ENCODE peak calls at places on chromosomes 13 and 19, in eight cellular contexts. A is activated CD8-positive, alpha-beta T cell treated with anti-CD3 and anti-CD28 coated beads, Interleukin-2, amount 10 ng/mL, durations not matched to agents 7 days and 5 days; U is activated naive CD8-positive, alpha-beta T cell treated with anti-CD3 and anti-CD28 coated beads, Interleukin-2, amount 50 U/mL, for 24 hours; K is NCI-H82; G is H7; M is stimulated activated CD4-positive, alpha-beta T cell treated with anti-CD3 and anti-CD28 coated beads, Interleukin-2, amount 100 ng/mL, for 48 hours; E is bronchial epithelial cell; Y is AG20443. T is an unnamed sample.

GRCh38 chr13:38990693-38991092 is at the start of gene STOML3:
- DNase-seq in Y (no peak), A (no peak), G (no peak), K (no peak), E (no peak), M (no peak), U (no peak), T (no peak)

GRCh38 chr13:23668557-23668956 is 98.3 kb downstream of the TNFRSF19 start:
- DNase-seq in K (no peak), E (no peak), U (no peak), M (no peak), G (no peak), Y (peak), A (no peak), T (no peak)

GRCh38 chr13:32878172-32878571 is 138.1 kb upstream of the KL start:
- DNase-seq in A (no peak), Y (no peak), M (no peak), K (no peak), E (peak), U (no peak), G (no peak), T (no peak)

GRCh38 chr13:30142502-30143211 is 164.7 kb downstream of the KATNAL1 start:
- DNase-seq in G (no peak), E (peak), M (no peak), A (no peak), K (no peak), U (no peak), Y (peak), T (no peak)

GRCh38 chr19:38082256-38083118 is 141.5 kb downstream of the DPF1 start:
- DNase-seq in Y (no peak), M (no peak), K (no peak), U (no peak), A (no peak), E (no peak), G (peak), T (no peak)

GRCh38 chr13:29845440-29846056 is 4.9 kb downstream of the UBL3 start:
- DNase-seq in U (no peak), E (no peak), Y (no peak), K (no peak), A (no peak), M (no peak), G (no peak), T (no peak)

GRCh38 chr13:28494537-28494860 is 429 bp downstream of the FLT1 start:
- DNase-seq in A (no peak), E (no peak), M (no peak), Y (peak), K (no peak), G (peak), U (peak), T (no peak)

GRCh38 chr19:45099465-45100201 is 6.7 kb downstream of the PPP1R37 start:
- DNase-seq in E (peak), K (no peak), U (no peak), G (peak), M (no peak), A (no peak), Y (no peak), T (no peak)

GRCh38 chr19:49490287-49491029 is 3.0 kb downstream of the RPL13A start:
- DNase-seq in M (no peak), U (peak), A (no peak), K (no peak), G (peak), E (no peak), Y (no peak), T (no peak)

GRCh38 chr19:7074705-7075282 is 5.3 kb downstream of the ZNF557 start:
- DNase-seq in G (no peak), A (no peak), Y (no peak), E (no peak), K (no peak), M (no peak), U (no peak), T (no peak)

GRCh38 chr13:98937911-98938381 is 39.9 kb downstream of the DOCK9 start:
- DNase-seq in E (no peak), U (no peak), K (no peak), A (no peak), M (no peak), G (peak), Y (no peak), T (no peak)

GRCh38 chr19:35262101-35262761 is 6.5 kb upstream of the USF2 start:
- DNase-seq in M (no peak), K (peak), Y (peak), E (no peak), A (no peak), U (no peak), G (peak), T (peak)

GRCh38 chr13:37209621-37210020 is 104.2 kb upstream of the CSNK1A1L start:
- DNase-seq in G (no peak), E (no peak), M (no peak), Y (peak), K (no peak), U (no peak), A (no peak), T (no peak)

GRCh38 chr13:105471683-105472082 is 1063.8 kb downstream of the EFNB2 start:
- DNase-seq in K (no peak), M (no peak), E (no peak), Y (peak), A (no peak), U (no peak), G (no peak), T (no peak)

GRCh38 chr19:650121-650520 is 10.4 kb downstream of the FGF22 start:
- DNase-seq in G (no peak), Y (no peak), M (no peak), E (no peak), A (no peak), U (no peak), K (no peak), T (no peak)

GRCh38 chr13:46010148-46010547 is 42.4 kb downstream of the ZC3H13 start:
- DNase-seq in Y (peak), E (no peak), K (peak), G (peak), M (no peak), U (no peak), A (no peak), T (no peak)

T was measured in Peyer's patch.